ENCODE peak calls at places on chromosomes 1 and 21, in seven cellular contexts. T is AG08396; S is NCI-H524; P is type B pancreatic cell; U is stimulated activated CD8-positive, alpha-beta memory T cell treated with anti-CD3 and anti-CD28 coated beads, Interleukin-7, amount 100 ng/mL, for 1 hour; E is Calu3; Y is AG09309. F is an unnamed sample.

GRCh38 chr1:981955-982558 is at the start of gene PERM1:
- DNase-seq in E (no peak), U (no peak), T (no peak), Y (no peak), S (no peak), P (no peak), F (no peak)

GRCh38 chr1:91764471-91765115 is 121.4 kb downstream of the TGFBR3 start:
- DNase-seq in U (no peak), S (no peak), T (no peak), E (no peak), P (no peak), Y (no peak), F (no peak)

GRCh38 chr1:31467005-31467674 is 54.1 kb downstream of the SERINC2 start:
- DNase-seq in P (no peak), Y (no peak), S (no peak), U (no peak), T (no peak), E (no peak), F (no peak)

GRCh38 chr21:44090332-44090731 is 16.9 kb upstream of the PWP2 start:
- DNase-seq in T (no peak), S (no peak), E (no peak), U (no peak), Y (no peak), P (peak), F (no peak)

GRCh38 chr1:194227157-194227556 is 1040.7 kb upstream of the B3GALT2 start:
- DNase-seq in U (no peak), T (no peak), E (no peak), P (no peak), Y (no peak), S (no peak), F (no peak)

GRCh38 chr1:220462756-220463155 is 65.2 kb upstream of the MARK1 start:
- DNase-seq in T (no peak), E (peak), P (no peak), Y (no peak), S (peak), U (no peak), F (no peak)

GRCh38 chr1:158203693-158204457 is 23.2 kb downstream of the CD1D start:
- DNase-seq in Y (peak), U (no peak), E (peak), T (peak), S (peak), P (no peak), F (peak)

GRCh38 chr1:209486861-209487260 is 96.7 kb upstream of the CAMK1G start:
- DNase-seq in E (no peak), Y (no peak), S (no peak), T (peak), P (no peak), U (no peak), F (peak)

GRCh38 chr1:58465825-58466617 is 80.5 kb downstream of the OMA1 start:
- DNase-seq in U (no peak), Y (no peak), S (no peak), P (no peak), E (no peak), T (no peak), F (no peak)

GRCh38 chr1:6266641-6267040 is 5.7 kb upstream of the GPR153 start:
- DNase-seq in E (no peak), S (no peak), U (no peak), Y (no peak), P (no peak), T (no peak), F (no peak)

GRCh38 chr1:202181586-202181985 is 12.0 kb upstream of the LGR6 start:
- DNase-seq in P (no peak), T (no peak), E (no peak), Y (no peak), S (no peak), U (no peak), F (no peak)